ENCODE peak calls at places on chromosome 17, in four cellular contexts. One of them, this sample, is unnamed.

GRCh38 chr17:78381601-78382168 is 3.2 kb downstream of the PGS1 start:
- DNase-seq in effector memory CD4-positive, alpha-beta T cell: peak; percentile 60
- DNase-seq in A549: no peak
- DNase-seq in mesendoderm: peak; percentile 88
- DNase-seq in this sample: peak; percentile 13

GRCh38 chr17:76079577-76080206 is 710 bp downstream of the ZACN start:
- DNase-seq in effector memory CD4-positive, alpha-beta T cell: no peak
- DNase-seq in mesendoderm: peak; percentile 56
- DNase-seq in A549: no peak
- DNase-seq in this sample: no peak

GRCh38 chr17:77371888-77372443 is 231.2 kb downstream of the SEC14L1 start:
- DNase-seq in mesendoderm: peak; percentile 58
- DNase-seq in A549: no peak
- DNase-seq in effector memory CD4-positive, alpha-beta T cell: no peak
- DNase-seq in this sample: no peak

GRCh38 chr17:7479389-7480192 is at the start of gene ZBTB4:
- DNase-seq in effector memory CD4-positive, alpha-beta T cell: peak; percentile 61
- DNase-seq in A549: peak; percentile 60
- DNase-seq in mesendoderm: peak; percentile 70
- DNase-seq in this sample: peak; percentile 81

GRCh38 chr17:2398655-2399571 is 1.9 kb downstream of the MNT start:
- DNase-seq in mesendoderm: peak; percentile 89
- DNase-seq in A549: peak; percentile 75
- DNase-seq in effector memory CD4-positive, alpha-beta T cell: peak; percentile 61
- DNase-seq in this sample: peak; percentile 82

GRCh38 chr17:56441331-56441730 is 152.2 kb upstream of the NOG start:
- DNase-seq in effector memory CD4-positive, alpha-beta T cell: no peak
- DNase-seq in mesendoderm: peak; percentile 21
- DNase-seq in A549: no peak
- DNase-seq in this sample: no peak

GRCh38 chr17:72531729-72532128 is 410.9 kb downstream of the SOX9 start:
- DNase-seq in effector memory CD4-positive, alpha-beta T cell: no peak
- DNase-seq in mesendoderm: no peak
- DNase-seq in A549: no peak
- DNase-seq in this sample: no peak

GRCh38 chr17:67474081-67474661 is 97.1 kb downstream of the PITPNC1 start:
- DNase-seq in effector memory CD4-positive, alpha-beta T cell: no peak
- DNase-seq in mesendoderm: peak; percentile 68
- DNase-seq in A549: no peak
- DNase-seq in this sample: no peak

GRCh38 chr17:46869296-46869695 is 17.9 kb downstream of the WNT9B start:
- DNase-seq in effector memory CD4-positive, alpha-beta T cell: no peak
- DNase-seq in mesendoderm: no peak
- DNase-seq in A549: no peak
- DNase-seq in this sample: no peak

GRCh38 chr17:50722746-50723145 is 3.3 kb downstream of the LUC7L3 start:
- DNase-seq in A549: no peak
- DNase-seq in effector memory CD4-positive, alpha-beta T cell: no peak
- DNase-seq in mesendoderm: no peak
- DNase-seq in this sample: no peak

GRCh38 chr17:16027708-16028584 is 28.3 kb downstream of the TTC19 start:
- DNase-seq in mesendoderm: peak; percentile 77
- DNase-seq in effector memory CD4-positive, alpha-beta T cell: no peak
- DNase-seq in A549: peak; percentile 95
- DNase-seq in this sample: no peak

GRCh38 chr17:73343739-73344454 is 32.1 kb upstream of the CDC42EP4 start:
- DNase-seq in A549: no peak
- DNase-seq in mesendoderm: no peak
- DNase-seq in effector memory CD4-positive, alpha-beta T cell: no peak
- DNase-seq in this sample: no peak

GRCh38 chr17:36935681-36936454 is 1.4 kb upstream of the LHX1 start:
- DNase-seq in effector memory CD4-positive, alpha-beta T cell: no peak
- DNase-seq in A549: peak; percentile 80
- DNase-seq in mesendoderm: peak; percentile 93
- DNase-seq in this sample: no peak
- H3K4me1 ChIP-seq in effector memory CD4-positive, alpha-beta T cell: peaks cover 79% of the 10 kb centered on the region
- H3K4me1 ChIP-seq in A549: peaks cover 12% of the 10 kb centered on the region
- H3K4me1 ChIP-seq in mesendoderm: peaks cover 20% of the 10 kb centered on the region
- H3K4me1 ChIP-seq in this sample: peaks cover 78% of the 10 kb centered on the region

GRCh38 chr17:61611323-61611722 is 20.3 kb upstream of the NACA2 start:
- DNase-seq in effector memory CD4-positive, alpha-beta T cell: no peak
- DNase-seq in mesendoderm: no peak
- DNase-seq in A549: no peak
- DNase-seq in this sample: no peak
- H3K4me3 ChIP-seq in effector memory CD4-positive, alpha-beta T cell: no peak overlapping the region
- H3K4me3 ChIP-seq in mesendoderm: no peak overlapping the region
- H3K4me3 ChIP-seq in A549: no peak overlapping the region
- H3K4me3 ChIP-seq in this sample: no peak overlapping the region

GRCh38 chr17:63399856-63400255 is 46.2 kb downstream of the CYB561 start:
- DNase-seq in A549: no peak
- DNase-seq in mesendoderm: peak; percentile 10
- DNase-seq in effector memory CD4-positive, alpha-beta T cell: no peak
- DNase-seq in this sample: no peak
- H3K27ac ChIP-seq in A549: no peak overlapping the region
- H3K27ac ChIP-seq in mesendoderm: no peak overlapping the region
- H3K27ac ChIP-seq in effector memory CD4-positive, alpha-beta T cell: no peak overlapping the region
- H3K27ac ChIP-seq in this sample: no peak overlapping the region

DNA sequence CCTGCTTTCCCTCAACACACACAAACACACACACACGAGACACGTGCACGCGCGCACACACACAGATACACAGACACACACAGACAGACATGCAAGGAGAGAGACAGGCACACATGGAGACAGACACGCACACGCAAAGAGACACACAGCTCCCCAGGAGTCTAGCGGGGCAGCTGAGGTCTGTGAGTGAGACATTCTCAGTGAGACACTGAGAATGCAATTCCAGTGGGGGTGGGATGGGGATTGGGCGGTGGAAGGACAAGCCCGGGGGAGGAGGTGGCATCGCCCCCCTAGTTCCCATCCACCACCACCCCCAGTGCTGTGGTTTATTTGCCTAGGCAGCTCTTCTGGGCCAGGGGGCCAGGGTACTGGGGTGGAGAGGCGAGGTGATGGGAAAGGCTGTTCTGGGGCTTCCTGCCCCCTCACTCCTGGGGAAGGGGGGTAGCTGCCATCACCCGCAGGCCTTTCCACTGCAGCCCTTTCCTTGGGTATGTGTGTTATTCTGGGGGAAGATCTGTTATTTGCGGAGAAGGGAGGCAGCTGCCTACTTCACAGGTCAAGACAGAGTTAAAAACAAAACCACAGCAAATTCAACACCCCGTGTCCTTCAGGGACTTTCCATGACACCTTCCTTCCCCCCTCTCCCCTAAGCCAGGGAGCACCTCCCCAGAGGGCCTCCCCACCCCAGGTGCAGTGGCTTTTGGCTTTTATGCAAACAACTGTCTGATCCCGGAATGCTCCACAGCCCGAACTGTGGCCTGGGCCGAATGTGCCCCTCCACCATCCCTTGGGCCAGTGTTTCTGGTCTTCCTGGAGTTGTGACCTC is 18.0 kb downstream of the GRB7 start:
- DNase-seq in mesendoderm: no peak
- DNase-seq in A549: no peak
- DNase-seq in effector memory CD4-positive, alpha-beta T cell: peak; percentile 59
- DNase-seq in this sample: peak; percentile 56
- H3K4me1 ChIP-seq in mesendoderm: peaks cover 4% of the 10 kb centered on the region
- H3K4me1 ChIP-seq in A549: peaks cover 8% of the 10 kb centered on the region
- H3K4me1 ChIP-seq in effector memory CD4-positive, alpha-beta T cell: peaks cover 48% of the 10 kb centered on the region
- H3K4me1 ChIP-seq in this sample: peaks cover 67% of the 10 kb centered on the region

GRCh38 chr17:59837362-59838195 is 55.2 kb downstream of the TUBD1 start:
- DNase-seq in A549: peak; percentile 81
- DNase-seq in effector memory CD4-positive, alpha-beta T cell: peak; percentile 64
- DNase-seq in mesendoderm: peak; percentile 100
- DNase-seq in this sample: peak; percentile 46
- H3K4me3 ChIP-seq in A549: peak overlapping the region; percentile 57
- H3K4me3 ChIP-seq in effector memory CD4-positive, alpha-beta T cell: peak overlapping the region; percentile 76
- H3K4me3 ChIP-seq in mesendoderm: peak overlapping the region; percentile 87
- H3K4me3 ChIP-seq in this sample: peak overlapping the region; percentile 85